ENCODE peak calls at places on chromosomes 5 and 9, in eight cellular contexts. L is body of pancreas, D is HFF-Myc, V is PC-3, B is lower lobe of right lung, J is fibroblast of lung, E is right atrium auricular region, K is ovary. S is an unnamed sample.
A peak's percentile ranks its signal among the peaks of the same experiment; 100 is the strongest.

GRCh38 chr9:126609711-126610388 is 3.9 kb upstream of the LMX1B start:
- DNase-seq in L (no peak), D (no peak), V (no peak), B (no peak), J (no peak), E (no peak), K (no peak), S (no peak)

GRCh38 chr9:16794871-16795639 is 75.4 kb downstream of the BNC2 start:
- DNase-seq in L (peak; percentile 23), D (peak; percentile 81), V (no peak), B (no peak), J (peak; percentile 72), E (peak; percentile 64), K (peak; percentile 42), S (no peak)

GRCh38 chr9:114303977-114304376 is 18.9 kb upstream of the ORM1 start:
- DNase-seq in L (peak; percentile 1), D (no peak), V (no peak), B (peak; percentile 6), J (no peak), E (no peak), K (no peak), S (no peak)

GRCh38 chr9:119291554-119291953 is 77.7 kb downstream of the BRINP1 start:
- DNase-seq in L (no peak), D (no peak), V (no peak), B (no peak), J (no peak), E (no peak), K (no peak), S (no peak)

GRCh38 chr9:100277166-100277979 is 75.4 kb downstream of the TEX10 start:
- DNase-seq in L (no peak), D (peak; percentile 6), V (no peak), B (no peak), J (peak; percentile 55), E (no peak), K (no peak), S (peak; percentile 26)

GRCh38 chr5:125409496-125410351 is 663.3 kb upstream of the ZNF608 start:
- DNase-seq in L (no peak), D (peak; percentile 59), V (peak; percentile 62), B (no peak), J (peak; percentile 68), E (no peak), K (no peak), S (peak; percentile 78)

GRCh38 chr9:12882430-12882829 is 107.6 kb downstream of the LURAP1L start:
- DNase-seq in L (no peak), D (no peak), V (no peak), B (no peak), J (peak; percentile 78), E (no peak), K (no peak), S (no peak)

GRCh38 chr5:180172447-180173197 is 36.4 kb downstream of the RASGEF1C start:
- DNase-seq in L (no peak), D (no peak), V (no peak), B (no peak), J (no peak), E (no peak), K (peak; percentile 57), S (peak; percentile 28)

GRCh38 chr5:893711-894110 is 1.0 kb downstream of the TRIP13 start:
- DNase-seq in L (no peak), D (no peak), V (no peak), B (no peak), J (no peak), E (no peak), K (no peak), S (no peak)

GRCh38 chr5:61569353-61569752 is 237.3 kb downstream of the ZSWIM6 start:
- DNase-seq in L (peak; percentile 17), D (no peak), V (no peak), B (no peak), J (no peak), E (no peak), K (no peak), S (no peak)

GRCh38 chr5:180113660-180114303 is 42.2 kb upstream of the RNF130 start:
- DNase-seq in L (no peak), D (no peak), V (no peak), B (no peak), J (no peak), E (no peak), K (no peak), S (no peak)

GRCh38 chr9:26950521-26950920 is 3.5 kb upstream of the PLAA start:
- DNase-seq in L (no peak), D (no peak), V (no peak), B (no peak), J (no peak), E (no peak), K (no peak), S (no peak)

GRCh38 chr5:15737882-15738677 is 238.1 kb downstream of the FBXL7 start:
- DNase-seq in L (no peak), D (no peak), V (no peak), B (no peak), J (no peak), E (no peak), K (no peak), S (no peak)

GRCh38 chr5:15731686-15732085 is 231.7 kb downstream of the FBXL7 start:
- DNase-seq in L (no peak), D (no peak), V (no peak), B (no peak), J (no peak), E (no peak), K (no peak), S (no peak)

GRCh38 chr5:15737036-15737821 is 237.2 kb downstream of the FBXL7 start:
- DNase-seq in L (no peak), D (no peak), V (no peak), B (no peak), J (no peak), E (no peak), K (no peak), S (no peak)

DNA sequence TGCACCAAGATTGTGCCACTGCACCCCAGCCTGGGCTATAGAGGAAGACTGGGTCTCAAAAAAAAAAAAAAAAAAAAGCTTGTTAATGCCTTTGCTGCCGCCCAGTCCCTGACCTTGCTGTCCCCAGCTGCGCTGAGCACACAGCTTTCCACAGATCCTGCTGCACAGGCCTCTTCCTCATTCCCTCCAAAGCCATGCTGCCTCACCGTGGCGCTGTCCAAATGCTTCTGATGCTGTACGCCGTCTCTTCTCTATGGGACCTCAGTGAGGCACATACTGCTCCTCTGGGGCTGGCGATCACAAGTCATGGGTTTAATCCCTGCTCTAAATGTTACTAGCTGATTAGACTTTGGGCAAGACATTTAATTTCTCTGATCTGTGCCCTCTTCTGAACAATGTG is 234.1 kb downstream of the FBXL7 start:
- DNase-seq in L (no peak), D (no peak), V (no peak), B (no peak), J (no peak), E (no peak), K (no peak), S (no peak)
- TF ChIP-seq CTCF in L (no peak), D (no peak), V (no peak), B (no peak), J (no peak), E (no peak), K (no peak), S (no peak)

GRCh38 chr5:64592942-64593341 is 87.1 kb downstream of the RGS7BP start:
- DNase-seq in L (no peak), D (no peak), V (no peak), B (no peak), J (no peak), E (no peak), K (no peak), S (no peak)

GRCh38 chr5:64594025-64594424 is 88.2 kb downstream of the RGS7BP start:
- DNase-seq in L (no peak), D (no peak), V (no peak), B (no peak), J (no peak), E (no peak), K (no peak), S (no peak)

GRCh38 chr5:64599226-64599625 is 91.1 kb upstream of the SHISAL2B start:
- DNase-seq in L (no peak), D (no peak), V (no peak), B (no peak), J (no peak), E (no peak), K (no peak), S (no peak)

GRCh38 chr5:64595519-64595855 is 89.7 kb downstream of the RGS7BP start:
- DNase-seq in L (no peak), D (no peak), V (no peak), B (no peak), J (no peak), E (no peak), K (no peak), S (no peak)

GRCh38 chr5:64594601-64595518 is 89.0 kb downstream of the RGS7BP start:
- DNase-seq in L (no peak), D (no peak), V (peak; percentile 26), B (no peak), J (no peak), E (no peak), K (no peak), S (peak; percentile 18)
- TF ChIP-seq CTCF in L (no peak), D (peak; percentile 24), V (peak; percentile 57), B (peak; percentile 16), J (peak; percentile 31), E (no peak), K (peak; percentile 22), S (no peak)

GRCh38 chr9:2872307-2872940 is 28.5 kb upstream of the PUM3 start:
- DNase-seq in L (peak; percentile 8), D (no peak), V (peak; percentile 43), B (no peak), J (peak; percentile 24), E (no peak), K (no peak), S (no peak)
- TF ChIP-seq CTCF in L (peak; percentile 28), D (peak; percentile 22), V (peak; percentile 56), B (no peak), J (no peak), E (no peak), K (no peak), S (no peak)

GRCh38 chr5:178854284-178854683 is 5.5 kb upstream of the ZNF354B start:
- DNase-seq in L (no peak), D (no peak), V (no peak), B (no peak), J (no peak), E (no peak), K (no peak), S (no peak)

GRCh38 chr5:178861627-178862026 is 1.9 kb downstream of the ZNF354B start:
- DNase-seq in L (no peak), D (no peak), V (no peak), B (no peak), J (no peak), E (no peak), K (no peak), S (no peak)

DNA sequence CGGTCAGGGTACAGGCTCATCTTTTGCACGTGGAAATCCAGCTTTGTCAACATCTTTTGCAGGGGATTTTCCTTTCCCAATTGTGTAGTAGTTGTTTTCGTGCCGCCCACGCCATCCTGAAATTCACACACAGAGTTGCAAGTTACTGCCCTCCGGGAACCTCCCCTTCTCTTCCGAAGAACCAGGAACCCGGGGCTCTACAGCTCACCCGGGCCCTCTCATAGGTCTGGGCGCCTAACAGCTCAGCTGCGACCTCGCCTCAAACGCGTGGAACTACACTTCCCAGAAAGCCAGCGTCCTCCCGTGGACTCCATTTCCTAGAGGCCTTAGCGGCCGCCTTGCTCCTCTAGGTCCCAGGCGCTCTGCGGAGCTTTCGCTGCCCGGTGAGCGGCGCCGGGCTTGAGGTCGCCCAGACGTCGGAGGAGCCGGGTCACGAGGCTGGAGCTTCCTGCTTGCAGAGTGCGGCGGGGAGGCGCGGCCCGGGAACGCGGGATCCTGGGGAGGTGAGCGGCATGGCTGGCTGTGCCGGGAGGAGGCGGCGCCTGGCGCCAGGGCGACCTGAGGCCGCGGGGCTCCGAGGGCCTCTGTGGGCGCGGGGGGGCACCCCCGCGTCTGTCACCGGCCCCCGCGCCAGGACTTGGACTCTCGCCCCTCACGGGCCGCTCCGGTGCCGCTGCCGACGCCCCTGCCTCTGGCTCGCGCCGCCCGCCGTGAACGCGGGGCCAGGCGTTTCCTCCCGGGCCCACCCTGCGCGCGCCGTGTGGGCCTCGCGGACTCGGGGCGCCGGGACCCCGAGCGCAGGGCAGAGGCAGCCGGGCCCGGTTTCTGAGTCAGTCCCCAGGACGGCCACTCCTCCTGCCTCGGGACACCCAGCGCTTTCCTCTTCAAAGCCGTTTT is at the start of gene ZNF354B:
- DNase-seq in L (peak; percentile 95), D (peak; percentile 77), V (peak; percentile 93), B (peak; percentile 95), J (peak; percentile 95), E (peak; percentile 90), K (peak; percentile 86), S (peak; percentile 98)
- TF ChIP-seq CTCF in L (no peak), D (no peak), V (no peak), B (peak; percentile 23), J (no peak), E (no peak), K (no peak), S (peak; percentile 15)

S was measured in MCF 10A.